ENCODE peak calls at places on chromosomes 3 and 15, in seven cellular contexts. One of them, this sample, is unnamed.

GRCh38 chr3:175916151-175916946 is 1057.2 kb downstream of the NAALADL2 start:
- DNase-seq in SK-N-SH: no peak
- DNase-seq in H1: no peak
- DNase-seq in GM12892: no peak
- DNase-seq in HepG2: no peak
- DNase-seq in GM12878: no peak
- DNase-seq in K562: no peak
- DNase-seq in this sample: no peak

GRCh38 chr15:66707310-66708160 is 5.5 kb downstream of the SMAD6 start:
- DNase-seq in SK-N-SH: peak
- DNase-seq in H1: peak
- DNase-seq in GM12892: no peak
- DNase-seq in HepG2: peak
- DNase-seq in GM12878: no peak
- DNase-seq in K562: no peak
- DNase-seq in this sample: no peak

GRCh38 chr3:184259878-184260570 is 1.3 kb downstream of the CAMK2N2 start:
- DNase-seq in SK-N-SH: peak
- DNase-seq in H1: no peak
- DNase-seq in GM12892: peak
- DNase-seq in HepG2: no peak
- DNase-seq in GM12878: no peak
- DNase-seq in K562: peak
- DNase-seq in this sample: peak

GRCh38 chr3:882526-882925 is 210.3 kb upstream of the CNTN6 start:
- DNase-seq in SK-N-SH: no peak
- DNase-seq in H1: no peak
- DNase-seq in GM12892: no peak
- DNase-seq in HepG2: no peak
- DNase-seq in GM12878: no peak
- DNase-seq in K562: no peak
- DNase-seq in this sample: no peak

GRCh38 chr3:48218537-48218936 is 4.8 kb upstream of the CAMP start:
- DNase-seq in SK-N-SH: no peak
- DNase-seq in H1: no peak
- DNase-seq in GM12892: no peak
- DNase-seq in HepG2: no peak
- DNase-seq in GM12878: no peak
- DNase-seq in K562: no peak
- DNase-seq in this sample: no peak

GRCh38 chr3:138381950-138382715 is 33.8 kb downstream of the MRAS start:
- DNase-seq in SK-N-SH: no peak
- DNase-seq in H1: no peak
- DNase-seq in GM12892: no peak
- DNase-seq in HepG2: peak
- DNase-seq in GM12878: no peak
- DNase-seq in K562: no peak
- DNase-seq in this sample: no peak

GRCh38 chr3:19688767-19689166 is 245.2 kb downstream of the EFHB start:
- DNase-seq in SK-N-SH: no peak
- DNase-seq in H1: no peak
- DNase-seq in GM12892: no peak
- DNase-seq in HepG2: no peak
- DNase-seq in GM12878: no peak
- DNase-seq in K562: no peak
- DNase-seq in this sample: no peak

GRCh38 chr3:35708394-35708793 is 69.1 kb downstream of the ARPP21 start:
- DNase-seq in SK-N-SH: no peak
- DNase-seq in H1: no peak
- DNase-seq in GM12892: no peak
- DNase-seq in HepG2: no peak
- DNase-seq in GM12878: no peak
- DNase-seq in K562: no peak
- DNase-seq in this sample: no peak

GRCh38 chr3:33439421-33440327 is 531 bp downstream of the UBP1 start:
- DNase-seq in SK-N-SH: peak
- DNase-seq in H1: no peak
- DNase-seq in GM12892: peak
- DNase-seq in HepG2: peak
- DNase-seq in GM12878: no peak
- DNase-seq in K562: peak
- DNase-seq in this sample: peak

GRCh38 chr15:48396020-48396419 is 64.8 kb downstream of the DUT start:
- DNase-seq in SK-N-SH: no peak
- DNase-seq in H1: no peak
- DNase-seq in GM12892: no peak
- DNase-seq in HepG2: no peak
- DNase-seq in GM12878: no peak
- DNase-seq in K562: no peak
- DNase-seq in this sample: no peak

GRCh38 chr3:51646091-51646490 is 25.0 kb upstream of the TEX264 start:
- DNase-seq in SK-N-SH: no peak
- DNase-seq in H1: no peak
- DNase-seq in GM12892: no peak
- DNase-seq in HepG2: no peak
- DNase-seq in GM12878: no peak
- DNase-seq in K562: no peak
- DNase-seq in this sample: no peak

GRCh38 chr15:79458491-79458890 is 26.4 kb downstream of the MINAR1 start:
- DNase-seq in SK-N-SH: no peak
- DNase-seq in H1: no peak
- DNase-seq in GM12892: no peak
- DNase-seq in HepG2: no peak
- DNase-seq in GM12878: no peak
- DNase-seq in K562: no peak
- DNase-seq in this sample: no peak

GRCh38 chr15:80695911-80696651 is 971 bp downstream of the ABHD17C start:
- DNase-seq in SK-N-SH: peak
- DNase-seq in H1: no peak
- DNase-seq in GM12892: no peak
- DNase-seq in HepG2: peak
- DNase-seq in GM12878: no peak
- DNase-seq in K562: no peak
- DNase-seq in this sample: no peak

GRCh38 chr3:108590443-108590842 is 921 bp downstream of the DZIP3 start:
- DNase-seq in SK-N-SH: peak
- DNase-seq in H1: no peak
- DNase-seq in GM12892: no peak
- DNase-seq in HepG2: peak
- DNase-seq in GM12878: no peak
- DNase-seq in K562: peak
- DNase-seq in this sample: no peak

GRCh38 chr15:86968244-86968643 is 888.6 kb downstream of the AGBL1 start:
- DNase-seq in SK-N-SH: no peak
- DNase-seq in H1: no peak
- DNase-seq in GM12892: no peak
- DNase-seq in HepG2: no peak
- DNase-seq in GM12878: no peak
- DNase-seq in K562: no peak
- DNase-seq in this sample: no peak

GRCh38 chr3:158847466-158847849 is 45.6 kb downstream of the MFSD1 start:
- DNase-seq in SK-N-SH: no peak
- DNase-seq in H1: no peak
- DNase-seq in GM12892: no peak
- DNase-seq in HepG2: no peak
- DNase-seq in GM12878: no peak
- DNase-seq in K562: no peak
- DNase-seq in this sample: no peak

GRCh38 chr3:195077611-195078540 is 193.1 kb downstream of the XXYLT1 start:
- DNase-seq in SK-N-SH: peak
- DNase-seq in H1: no peak
- DNase-seq in GM12892: no peak
- DNase-seq in HepG2: no peak
- DNase-seq in GM12878: no peak
- DNase-seq in K562: no peak
- DNase-seq in this sample: no peak

GRCh38 chr3:139491027-139491700 is 14.8 kb upstream of the RBP2 start:
- DNase-seq in SK-N-SH: peak
- DNase-seq in H1: no peak
- DNase-seq in GM12892: no peak
- DNase-seq in HepG2: peak
- DNase-seq in GM12878: no peak
- DNase-seq in K562: no peak
- DNase-seq in this sample: no peak

GRCh38 chr3:139493826-139494385 is 17.6 kb upstream of the RBP2 start:
- DNase-seq in SK-N-SH: no peak
- DNase-seq in H1: no peak
- DNase-seq in GM12892: no peak
- DNase-seq in HepG2: no peak
- DNase-seq in GM12878: no peak
- DNase-seq in K562: no peak
- DNase-seq in this sample: no peak

DNA sequence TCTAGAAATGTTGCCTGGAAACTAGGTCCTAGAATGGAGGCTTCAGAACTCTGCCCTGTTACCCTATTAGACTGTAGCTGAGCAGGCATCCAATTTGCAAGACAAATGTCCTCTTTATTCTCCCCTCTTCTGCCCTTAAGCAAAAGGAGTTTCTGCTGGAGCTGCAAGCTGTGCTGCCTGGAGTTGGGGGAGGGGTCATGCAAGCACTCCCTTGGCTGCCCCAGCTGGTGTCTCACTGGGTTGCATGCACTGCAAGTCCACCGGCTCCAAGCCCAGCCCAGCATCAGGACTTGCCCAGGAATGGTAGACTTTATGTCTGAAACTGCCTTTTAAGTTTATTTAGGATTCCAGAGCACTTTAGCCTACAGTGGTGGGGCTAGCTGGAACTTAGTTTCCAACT is 15.7 kb upstream of the RBP2 start:
- DNase-seq in SK-N-SH: no peak
- DNase-seq in H1: peak
- DNase-seq in GM12892: no peak
- DNase-seq in HepG2: no peak
- DNase-seq in GM12878: no peak
- DNase-seq in K562: no peak
- DNase-seq in this sample: no peak
- TF ChIP-seq TAF1 in SK-N-SH: no peak
- TF ChIP-seq TAF1 in H1: no peak
- TF ChIP-seq TAF1 in GM12892: no peak
- TF ChIP-seq TAF1 in HepG2: no peak
- TF ChIP-seq TAF1 in GM12878: no peak
- TF ChIP-seq TAF1 in K562: no peak
- TF ChIP-seq TAF1 in this sample: no peak

GRCh38 chr15:41806291-41807181 is 21.4 kb upstream of the JMJD7 start:
- DNase-seq in SK-N-SH: no peak
- DNase-seq in H1: no peak
- DNase-seq in GM12892: no peak
- DNase-seq in HepG2: peak
- DNase-seq in GM12878: no peak
- DNase-seq in K562: no peak
- DNase-seq in this sample: no peak
- TF ChIP-seq TAF1 in SK-N-SH: no peak
- TF ChIP-seq TAF1 in H1: no peak
- TF ChIP-seq TAF1 in GM12892: no peak
- TF ChIP-seq TAF1 in HepG2: no peak
- TF ChIP-seq TAF1 in GM12878: no peak
- TF ChIP-seq TAF1 in K562: no peak
- TF ChIP-seq TAF1 in this sample: no peak

GRCh38 chr3:78048698-78049097 is 1008.8 kb downstream of the ROBO2 start:
- DNase-seq in SK-N-SH: no peak
- DNase-seq in H1: no peak
- DNase-seq in GM12892: no peak
- DNase-seq in HepG2: no peak
- DNase-seq in GM12878: peak
- DNase-seq in K562: no peak
- DNase-seq in this sample: peak
- TF ChIP-seq TAF1 in SK-N-SH: no peak
- TF ChIP-seq TAF1 in H1: no peak
- TF ChIP-seq TAF1 in GM12892: no peak
- TF ChIP-seq TAF1 in HepG2: no peak
- TF ChIP-seq TAF1 in GM12878: no peak
- TF ChIP-seq TAF1 in K562: no peak
- TF ChIP-seq TAF1 in this sample: no peak

GRCh38 chr3:155423526-155423925 is 130.0 kb upstream of the STRIT1 start:
- DNase-seq in SK-N-SH: no peak
- DNase-seq in H1: no peak
- DNase-seq in GM12892: no peak
- DNase-seq in HepG2: no peak
- DNase-seq in GM12878: no peak
- DNase-seq in K562: no peak
- DNase-seq in this sample: no peak
- TF ChIP-seq TAF1 in SK-N-SH: no peak
- TF ChIP-seq TAF1 in H1: no peak
- TF ChIP-seq TAF1 in GM12892: no peak
- TF ChIP-seq TAF1 in HepG2: no peak
- TF ChIP-seq TAF1 in GM12878: no peak
- TF ChIP-seq TAF1 in K562: no peak
- TF ChIP-seq TAF1 in this sample: no peak

DNA sequence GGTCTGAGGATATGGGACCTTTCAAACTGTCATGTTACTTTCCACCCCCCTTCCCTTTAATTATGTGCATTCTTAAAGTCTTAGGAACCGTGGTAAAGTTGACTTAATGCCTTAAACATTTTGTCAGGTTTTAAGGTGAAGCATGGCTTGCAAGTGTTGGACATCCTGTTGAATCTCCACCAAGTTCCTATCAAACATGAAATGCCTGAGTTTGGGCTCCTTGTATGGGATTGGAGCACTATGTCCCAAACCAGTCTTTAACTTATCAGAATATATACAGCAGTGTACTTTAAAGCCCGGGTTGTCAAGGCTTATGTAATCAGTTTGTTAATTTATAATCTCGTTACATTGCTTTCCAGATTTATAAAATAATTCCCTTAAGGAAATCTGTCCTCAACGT is 1.2 kb downstream of the SNRK start:
- DNase-seq in SK-N-SH: no peak
- DNase-seq in H1: no peak
- DNase-seq in GM12892: no peak
- DNase-seq in HepG2: no peak
- DNase-seq in GM12878: no peak
- DNase-seq in K562: no peak
- DNase-seq in this sample: no peak
- TF ChIP-seq TAF1 in SK-N-SH: no peak
- TF ChIP-seq TAF1 in H1: no peak
- TF ChIP-seq TAF1 in GM12892: no peak
- TF ChIP-seq TAF1 in HepG2: no peak
- TF ChIP-seq TAF1 in GM12878: no peak
- TF ChIP-seq TAF1 in K562: no peak
- TF ChIP-seq TAF1 in this sample: no peak

DNA sequence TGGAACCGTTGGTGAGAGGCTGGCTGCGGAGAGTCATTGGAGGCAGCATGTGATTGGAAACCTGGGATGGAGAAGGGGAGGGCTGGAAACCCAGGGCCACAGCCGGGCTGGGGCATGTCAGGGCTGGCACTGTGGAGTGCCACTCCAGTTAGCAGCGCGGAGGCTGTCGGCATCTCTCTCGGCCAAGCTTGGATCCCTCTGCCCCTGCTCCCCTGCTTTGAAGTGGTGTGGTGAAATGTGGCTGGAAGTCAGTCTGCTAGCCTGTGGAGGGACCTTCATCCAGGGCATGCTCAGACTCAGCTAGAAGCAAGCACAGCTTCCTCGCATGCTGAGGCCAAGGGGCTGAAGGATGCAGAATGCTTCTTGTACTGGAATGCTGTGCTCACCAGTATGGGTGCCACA is 13.5 kb downstream of the SLCO3A1 start:
- DNase-seq in SK-N-SH: no peak
- DNase-seq in H1: no peak
- DNase-seq in GM12892: no peak
- DNase-seq in HepG2: no peak
- DNase-seq in GM12878: no peak
- DNase-seq in K562: no peak
- DNase-seq in this sample: no peak
- TF ChIP-seq TAF1 in SK-N-SH: no peak
- TF ChIP-seq TAF1 in H1: no peak
- TF ChIP-seq TAF1 in GM12892: no peak
- TF ChIP-seq TAF1 in HepG2: no peak
- TF ChIP-seq TAF1 in GM12878: no peak
- TF ChIP-seq TAF1 in K562: no peak
- TF ChIP-seq TAF1 in this sample: no peak

GRCh38 chr3:115245437-115245836 is 98.3 kb upstream of the ZBTB20 start:
- DNase-seq in SK-N-SH: no peak
- DNase-seq in H1: no peak
- DNase-seq in GM12892: no peak
- DNase-seq in HepG2: no peak
- DNase-seq in GM12878: no peak
- DNase-seq in K562: peak
- DNase-seq in this sample: no peak
- TF ChIP-seq TAF1 in SK-N-SH: peak
- TF ChIP-seq TAF1 in H1: no peak
- TF ChIP-seq TAF1 in GM12892: no peak
- TF ChIP-seq TAF1 in HepG2: no peak
- TF ChIP-seq TAF1 in GM12878: no peak
- TF ChIP-seq TAF1 in K562: no peak
- TF ChIP-seq TAF1 in this sample: no peak

This sample was measured in GM12891.